ENCODE peak calls at places on chromosomes 5 and 9, in four cellular contexts. F, R, X and V are unnamed samples.

GRCh38 chr5:28499764-28500290 is 1461.4 kb upstream of the CDH9 start:
- DNase-seq in X (peak), R (no peak), F (no peak), V (no peak)

GRCh38 chr5:135642179-135642505 is 63.4 kb upstream of the CXCL14 start:
- DNase-seq in R (no peak), X (no peak), F (no peak), V (no peak)

GRCh38 chr5:147509710-147510651 is at the start of gene DPYSL3:
- DNase-seq in R (no peak), F (peak), X (peak), V (peak)

GRCh38 chr5:160021818-160022446 is 13.0 kb downstream of the TTC1 start:
- DNase-seq in F (no peak), X (peak), R (peak), V (peak)

GRCh38 chr5:82551840-82552385 is 273.8 kb upstream of the RPS23 start:
- DNase-seq in R (no peak), X (no peak), F (no peak), V (no peak)

GRCh38 chr5:82335807-82336206 is 57.7 kb upstream of the RPS23 start:
- DNase-seq in R (no peak), X (no peak), F (no peak), V (no peak)

GRCh38 chr9:105311317-105311716 is 66.9 kb downstream of the SLC44A1 start:
- DNase-seq in X (no peak), F (no peak), R (no peak), V (no peak)

GRCh38 chr5:135341021-135341666 is 57.9 kb downstream of the MACROH2A1 start:
- DNase-seq in F (no peak), R (no peak), X (no peak), V (no peak)

GRCh38 chr9:134944351-134944802 is 26.7 kb upstream of the FCN1 start:
- DNase-seq in F (no peak), R (no peak), X (peak), V (no peak)

GRCh38 chr5:131261483-131261882 is 2.4 kb upstream of the CDC42SE2 start:
- DNase-seq in X (no peak), R (no peak), F (no peak), V (no peak)

GRCh38 chr9:99451121-99451606 is 229.1 kb downstream of the SEC61B start:
- DNase-seq in F (no peak), X (no peak), R (no peak), V (no peak)

GRCh38 chr9:137077010-137077747 is at the start of gene UAP1L1:
- DNase-seq in R (peak), F (peak), X (no peak), V (peak)

GRCh38 chr9:106111039-106111740 is 416.8 kb downstream of the TMEM38B start:
- DNase-seq in X (no peak), F (no peak), R (no peak), V (no peak)

GRCh38 chr9:111730937-111731567 is 63.7 kb downstream of the SHOC1 start:
- DNase-seq in F (no peak), R (no peak), X (peak), V (no peak)

GRCh38 chr5:42949348-42950090 is 90.6 kb downstream of the ANXA2R start:
- DNase-seq in X (no peak), F (peak), R (peak), V (peak)

GRCh38 chr5:53276825-53277224 is 167.3 kb upstream of the MOCS2 start:
- DNase-seq in X (no peak), F (no peak), R (no peak), V (no peak)

GRCh38 chr9:114850871-114851270 is 45.0 kb upstream of the TNFSF15 start:
- DNase-seq in F (no peak), R (no peak), X (no peak), V (no peak)

GRCh38 chr9:88775037-88775471 is 216.2 kb upstream of the S1PR3 start:
- DNase-seq in F (no peak), X (no peak), R (no peak), V (no peak)

GRCh38 chr5:1431896-1432295 is 13.3 kb downstream of the SLC6A3 start:
- DNase-seq in F (no peak), X (no peak), R (no peak), V (no peak)

GRCh38 chr9:87011551-87011950 is 64.2 kb upstream of the GAS1 start:
- DNase-seq in X (no peak), F (peak), R (no peak), V (no peak)

GRCh38 chr9:97748525-97748924 is 51.4 kb upstream of the XPA start:
- DNase-seq in X (no peak), R (no peak), F (no peak), V (no peak)

GRCh38 chr9:23814243-23814642 is 11.8 kb downstream of the ELAVL2 start:
- DNase-seq in R (no peak), X (no peak), F (no peak), V (no peak)

GRCh38 chr9:129823163-129823933 is 588 bp downstream of the TOR1A start:
- DNase-seq in X (peak), R (peak), F (no peak), V (peak)

GRCh38 chr9:89497978-89498844 is at the start of gene SEMA4D:
- DNase-seq in F (no peak), X (peak), R (peak), V (peak)

GRCh38 chr9:94600715-94601114 is 7.1 kb upstream of the FBP2 start:
- DNase-seq in R (no peak), F (no peak), X (no peak), V (no peak)

GRCh38 chr5:126508962-126509279 is 85.7 kb downstream of the GRAMD2B start:
- DNase-seq in F (no peak), R (no peak), X (no peak), V (no peak)

GRCh38 chr9:113927277-113927676 is 51.2 kb downstream of the ZNF618 start:
- DNase-seq in X (no peak), F (no peak), R (no peak), V (no peak)

GRCh38 chr5:97840643-97841042 is 657.6 kb upstream of the RIOK2 start:
- DNase-seq in X (no peak), F (no peak), R (no peak), V (no peak)

GRCh38 chr9:37343724-37344123 is 78.8 kb upstream of the GRHPR start:
- DNase-seq in F (no peak), X (no peak), R (no peak), V (no peak)

GRCh38 chr5:155471027-155471426 is 457.5 kb downstream of the KIF4B start:
- DNase-seq in X (no peak), R (no peak), F (no peak), V (no peak)

GRCh38 chr5:15555176-15555575 is 55.2 kb downstream of the FBXL7 start:
- DNase-seq in F (no peak), X (no peak), R (no peak), V (no peak)

GRCh38 chr5:78215972-78216371 is 78.5 kb downstream of the AP3B1 start:
- DNase-seq in R (no peak), X (no peak), F (no peak), V (no peak)

GRCh38 chr9:84966876-84967830 is 297.6 kb downstream of the NTRK2 start:
- DNase-seq in X (no peak), R (peak), F (no peak), V (peak)

GRCh38 chr9:124392254-124392653 is 23.0 kb downstream of the PSMB7 start:
- DNase-seq in X (no peak), R (no peak), F (peak), V (no peak)

DNA sequence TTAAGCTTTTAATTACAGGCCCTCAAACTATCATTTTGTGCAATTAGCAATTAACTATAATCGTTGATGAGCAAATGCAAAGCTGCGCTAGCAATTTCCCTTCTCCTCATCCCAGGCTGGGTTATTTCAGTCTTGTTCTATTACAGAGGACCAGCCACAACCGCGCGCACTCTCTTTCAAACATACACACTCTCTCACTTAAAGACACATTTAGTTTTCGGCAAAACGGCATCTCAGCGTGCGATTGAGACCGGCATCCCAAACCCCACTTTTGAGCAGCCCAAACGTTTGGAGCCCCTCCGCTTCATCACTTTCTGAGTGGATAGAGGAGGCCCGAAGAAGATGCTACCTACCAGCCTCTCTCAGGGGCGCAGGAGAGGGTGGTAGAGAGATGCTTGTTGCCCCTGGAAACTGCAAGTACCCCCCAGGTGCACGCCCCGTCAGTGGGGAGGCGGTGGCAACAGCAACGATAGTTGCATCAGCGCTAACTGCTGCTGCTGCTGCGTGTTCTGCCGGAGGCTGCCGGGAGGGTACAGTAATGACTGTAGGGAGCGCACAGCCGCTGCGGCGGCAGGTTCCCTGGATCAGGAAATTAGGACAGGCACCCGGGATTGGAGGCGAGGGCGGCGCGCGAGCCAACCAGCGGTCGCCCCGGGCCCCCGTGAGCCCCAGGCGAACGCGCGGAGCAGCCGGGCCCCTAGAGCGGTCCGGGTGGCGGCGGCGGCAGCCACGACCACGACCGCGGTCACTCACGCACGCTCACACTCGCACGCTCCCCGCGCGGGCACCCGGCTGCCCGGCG is 510 bp upstream of the VLDLR start:
- DNase-seq in R (peak), X (peak), F (peak), V (no peak)
- TF ChIP-seq CTCF in R (no peak), X (no peak), F (no peak), V (no peak)

DNA sequence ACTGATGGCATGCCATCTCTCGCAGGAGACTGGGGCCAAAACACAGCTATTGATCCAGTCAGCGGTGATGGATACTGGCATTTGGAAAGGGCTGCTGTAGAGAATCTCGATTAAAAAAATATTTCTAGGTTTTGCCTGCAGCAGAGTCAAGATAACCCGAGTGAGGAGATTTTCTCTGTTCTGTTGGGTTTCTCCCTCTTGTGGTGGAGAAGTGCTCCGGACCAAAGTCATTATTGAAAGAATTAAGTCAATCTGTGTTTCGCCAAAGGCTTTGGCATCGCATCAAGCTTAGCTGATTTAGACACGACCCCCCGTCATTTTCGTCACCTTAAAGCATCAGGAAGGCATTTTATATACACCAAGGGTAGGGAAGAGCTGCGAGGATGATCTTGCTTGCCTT is 97.2 kb upstream of the IRX2 start:
- DNase-seq in R (no peak), F (no peak), X (peak), V (no peak)
- TF ChIP-seq CTCF in R (no peak), F (no peak), X (no peak), V (no peak)

DNA sequence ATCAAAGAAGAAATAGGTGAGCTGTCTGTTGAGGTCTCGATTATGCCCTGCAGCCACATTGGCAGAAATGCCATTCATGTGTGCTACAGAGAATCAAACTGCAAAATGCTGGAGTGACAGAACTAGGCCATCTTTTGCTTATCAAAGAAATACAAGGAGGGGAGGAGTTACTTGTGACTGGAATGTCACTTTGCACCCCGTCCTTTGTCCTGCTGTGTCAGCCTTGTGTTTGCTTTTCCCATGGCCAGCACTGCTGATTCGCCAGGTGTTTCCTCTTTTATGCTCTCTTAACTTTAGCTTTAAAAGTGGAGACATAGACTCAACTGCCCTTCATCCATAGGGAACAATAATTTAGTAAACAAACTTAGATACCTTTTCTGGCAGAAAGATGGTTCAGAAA is 54.3 kb downstream of the SLC46A2 start:
- DNase-seq in R (no peak), X (no peak), F (no peak), V (no peak)
- TF ChIP-seq CTCF in R (no peak), X (no peak), F (no peak), V (no peak)

GRCh38 chr5:74686962-74687751 is 2.1 kb downstream of the HEXB start:
- DNase-seq in X (no peak), F (no peak), R (no peak), V (no peak)

GRCh38 chr5:74679968-74680367 is 5.1 kb upstream of the HEXB start:
- DNase-seq in F (no peak), X (no peak), R (no peak), V (no peak)

GRCh38 chr5:74685979-74686631 is 1.1 kb downstream of the HEXB start:
- DNase-seq in F (no peak), X (peak), R (peak), V (peak)

GRCh38 chr5:74682636-74683035 is 2.4 kb upstream of the HEXB start:
- DNase-seq in X (no peak), F (no peak), R (no peak), V (no peak)

DNA sequence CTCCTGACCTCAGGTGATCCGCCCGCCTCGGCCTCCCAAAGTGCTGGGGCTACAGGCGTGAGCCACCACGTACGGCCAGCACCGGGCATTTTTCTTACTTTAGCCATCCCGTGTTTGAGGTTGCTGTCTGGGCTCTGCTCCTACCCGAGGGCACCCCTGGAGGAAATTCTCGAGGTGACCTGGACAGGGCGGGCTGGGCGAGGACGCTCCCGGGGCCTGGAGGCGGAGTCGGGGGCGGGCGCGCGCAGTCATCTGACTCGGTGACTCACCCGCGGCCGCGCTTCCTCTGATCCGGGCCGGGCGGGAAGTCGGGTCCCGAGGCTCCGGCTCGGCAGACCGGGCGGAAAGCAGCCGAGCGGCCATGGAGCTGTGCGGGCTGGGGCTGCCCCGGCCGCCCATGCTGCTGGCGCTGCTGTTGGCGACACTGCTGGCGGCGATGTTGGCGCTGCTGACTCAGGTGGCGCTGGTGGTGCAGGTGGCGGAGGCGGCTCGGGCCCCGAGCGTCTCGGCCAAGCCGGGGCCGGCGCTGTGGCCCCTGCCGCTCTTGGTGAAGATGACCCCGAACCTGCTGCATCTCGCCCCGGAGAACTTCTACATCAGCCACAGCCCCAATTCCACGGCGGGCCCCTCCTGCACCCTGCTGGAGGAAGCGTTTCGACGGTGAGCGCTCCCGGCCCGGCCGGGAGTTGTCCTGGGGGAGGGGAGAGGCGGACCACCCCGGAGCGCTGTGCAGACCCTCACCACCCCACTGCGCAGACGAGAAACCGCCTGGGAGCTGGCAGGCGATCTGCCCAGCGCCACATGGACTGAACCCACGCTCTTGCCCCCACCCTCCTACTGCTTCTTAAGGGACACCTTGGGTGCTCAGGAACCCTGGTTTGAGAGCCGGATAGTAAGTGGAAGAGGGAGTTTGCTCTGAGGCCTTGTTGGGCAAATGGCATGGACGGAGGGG is at the start of gene HEXB:
- DNase-seq in X (peak), R (peak), F (peak), V (peak)
- TF ChIP-seq CTCF in X (no peak), R (peak), F (no peak), V (no peak)

DNA sequence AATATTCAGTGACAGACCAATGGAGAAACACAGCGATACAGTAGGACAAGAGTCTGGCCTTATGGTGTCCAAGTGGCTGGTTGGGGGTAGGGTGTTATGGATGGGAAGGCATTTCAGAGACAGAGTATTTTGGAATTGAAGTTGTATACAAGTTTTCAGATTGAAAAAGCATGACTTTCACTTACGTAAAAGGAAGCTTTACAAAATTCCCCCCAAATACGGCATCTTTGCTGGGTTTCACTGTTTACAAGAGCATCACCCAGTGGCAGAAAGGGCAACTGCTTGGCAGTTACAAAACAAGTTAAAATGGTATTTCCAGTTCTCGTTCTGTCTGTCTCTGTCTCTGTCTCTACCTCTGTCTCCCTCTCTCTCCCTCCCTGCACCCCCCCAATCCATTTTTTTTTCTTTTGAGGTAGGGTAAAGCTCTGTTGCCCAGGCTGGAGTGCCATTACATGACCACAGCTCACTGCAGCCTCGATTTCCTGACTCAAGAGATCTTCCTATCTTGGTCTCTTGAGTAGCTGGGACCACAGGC is 86.2 kb downstream of the PTPN3 start:
- DNase-seq in R (peak), F (no peak), X (peak), V (peak)
- TF ChIP-seq CTCF in R (peak), F (peak), X (peak), V (peak)

GRCh38 chr5:156870498-156870839 is 20.4 kb downstream of the PPP1R2B start:
- DNase-seq in F (no peak), R (no peak), X (no peak), V (no peak)
- TF ChIP-seq CTCF in F (no peak), R (no peak), X (no peak), V (no peak)